ENCODE peak calls at places on chromosomes 1 and 21, in five cellular contexts. A, M, J, E and G are unnamed samples.

GRCh38 chr21:26194811-26195251 is 24.3 kb upstream of the APP start:
- DNase-seq in M (no peak), E (no peak), J (peak; percentile 31), A (no peak), G (peak; percentile 50)

GRCh38 chr1:207883660-207884245 is 27.2 kb downstream of the CD34 start:
- DNase-seq in A (no peak), M (no peak), E (no peak), J (no peak), G (no peak)

GRCh38 chr1:221723018-221723917 is 18.6 kb downstream of the DUSP10 start:
- DNase-seq in M (no peak), A (peak; percentile 57), J (peak; percentile 53), E (no peak), G (peak; percentile 18)

GRCh38 chr21:42724226-42724920 is 71.0 kb downstream of the PDE9A start:
- DNase-seq in A (peak; percentile 83), J (peak; percentile 93), M (no peak), E (no peak), G (peak; percentile 86)

GRCh38 chr21:45234906-45235305 is 52.8 kb downstream of the POFUT2 start:
- DNase-seq in E (no peak), A (no peak), M (no peak), J (no peak), G (no peak)

GRCh38 chr1:189269011-189269410 is 1208.7 kb downstream of the BRINP3 start:
- DNase-seq in E (no peak), M (no peak), J (peak; percentile 28), A (peak; percentile 37), G (peak; percentile 1)

GRCh38 chr1:30751830-30752650 is 5.5 kb downstream of the LAPTM5 start:
- DNase-seq in A (no peak), M (no peak), E (no peak), J (no peak), G (no peak)

GRCh38 chr1:225565845-225566244 is 87.1 kb downstream of the ENAH start:
- DNase-seq in M (no peak), J (peak; percentile 86), E (no peak), A (no peak), G (peak; percentile 90)

GRCh38 chr1:234962340-234962989 is 166.2 kb downstream of the TOMM20 start:
- DNase-seq in E (no peak), J (peak; percentile 100), A (peak; percentile 99), M (no peak), G (peak; percentile 100)

GRCh38 chr1:193321242-193321842 is 134.9 kb upstream of the B3GALT2 start:
- DNase-seq in M (no peak), J (no peak), E (no peak), A (peak; percentile 70), G (peak; percentile 45)

GRCh38 chr1:72892461-72892860 is 610.1 kb upstream of the NEGR1 start:
- DNase-seq in A (peak; percentile 28), E (no peak), J (peak; percentile 74), M (no peak), G (peak; percentile 6)

GRCh38 chr1:192474080-192474683 is 101.4 kb upstream of the RGS1 start:
- DNase-seq in E (no peak), A (peak; percentile 45), M (no peak), J (peak; percentile 43), G (peak; percentile 57)

GRCh38 chr1:77831566-77831965 is 52.1 kb downstream of the MIGA1 start:
- DNase-seq in A (peak; percentile 41), J (peak; percentile 42), E (no peak), M (no peak), G (peak; percentile 17)

GRCh38 chr1:220896088-220896487 is 16.8 kb downstream of the HLX start:
- DNase-seq in M (no peak), A (no peak), E (no peak), J (no peak), G (no peak)

GRCh38 chr1:232176222-232176621 is 453.7 kb downstream of the SIPA1L2 start:
- DNase-seq in J (no peak), A (no peak), E (no peak), M (no peak), G (no peak)

GRCh38 chr1:168653567-168653966 is 75.4 kb downstream of the DPT start:
- DNase-seq in M (no peak), E (no peak), J (peak; percentile 59), A (peak; percentile 66), G (peak; percentile 65)

GRCh38 chr21:44571844-44572782 is 1.4 kb upstream of the KRTAP10-4 start:
- DNase-seq in A (no peak), M (peak; percentile 46), J (no peak), E (no peak), G (no peak)

GRCh38 chr1:166479052-166479631 is 312.3 kb upstream of the FAM78B start:
- DNase-seq in E (no peak), A (peak; percentile 25), M (peak; percentile 86), J (peak; percentile 36), G (peak; percentile 49)

GRCh38 chr21:44887126-44887806 is 13.8 kb upstream of the PTTG1IP start:
- DNase-seq in M (no peak), A (no peak), J (no peak), E (no peak), G (no peak)

GRCh38 chr1:159188375-159188788 is 16.3 kb upstream of the ACKR1 start:
- DNase-seq in M (no peak), A (no peak), E (no peak), J (peak; percentile 47), G (no peak)

GRCh38 chr1:156461141-156461540 is 39.4 kb downstream of the MEF2D start:
- DNase-seq in A (no peak), M (no peak), E (no peak), J (no peak), G (no peak)

GRCh38 chr1:37630426-37631038 is 4.2 kb downstream of the RSPO1 start:
- DNase-seq in J (no peak), M (no peak), E (no peak), A (no peak), G (no peak)

GRCh38 chr1:145962157-145963102 is 1.9 kb downstream of the ANKRD34A start:
- DNase-seq in A (no peak), E (peak; percentile 72), M (peak; percentile 78), J (no peak), G (no peak)

GRCh38 chr1:29641921-29642320 is 405.6 kb downstream of the PTPRU start:
- DNase-seq in E (no peak), J (no peak), M (no peak), A (no peak), G (no peak)

GRCh38 chr21:33976082-33976979 is 60.7 kb upstream of the ATP5PO start:
- DNase-seq in E (no peak), M (peak; percentile 82), A (peak; percentile 93), J (peak; percentile 99), G (peak; percentile 95)

GRCh38 chr1:80401757-80402156 is 1395.2 kb upstream of the ADGRL4 start:
- DNase-seq in E (no peak), J (no peak), M (no peak), A (no peak), G (no peak)

GRCh38 chr1:243991650-243992049 is 59.4 kb upstream of the ZBTB18 start:
- DNase-seq in M (no peak), E (no peak), J (peak; percentile 9), A (no peak), G (no peak)

GRCh38 chr1:218600968-218601367 is 255.8 kb downstream of the TGFB2 start:
- DNase-seq in J (peak; percentile 33), E (no peak), A (no peak), M (no peak), G (peak; percentile 23)

GRCh38 chr21:42234026-42234425 is 15.1 kb downstream of the ABCG1 start:
- DNase-seq in E (no peak), M (no peak), J (no peak), A (no peak), G (no peak)

GRCh38 chr1:31843506-31843905 is 27.7 kb upstream of the SPOCD1 start:
- DNase-seq in J (peak; percentile 59), M (no peak), E (peak; percentile 68), A (no peak), G (peak; percentile 76)

GRCh38 chr1:200775850-200776249 is 37.2 kb downstream of the CAMSAP2 start:
- DNase-seq in E (no peak), J (no peak), A (no peak), M (no peak), G (peak; percentile 55)

GRCh38 chr1:234743866-234744581 is 134.0 kb upstream of the IRF2BP2 start:
- DNase-seq in M (no peak), A (peak; percentile 91), J (no peak), E (no peak), G (peak; percentile 55)

GRCh38 chr1:10975567-10976326 is 36.7 kb upstream of the TARDBP start:
- DNase-seq in M (no peak), J (peak; percentile 65), E (no peak), A (peak; percentile 39), G (peak; percentile 27)

GRCh38 chr1:78833491-78833890 is 173.0 kb downstream of the ADGRL4 start:
- DNase-seq in A (peak; percentile 83), J (peak; percentile 93), M (no peak), E (no peak), G (peak; percentile 77)

GRCh38 chr1:225766967-225767413 is 10.6 kb upstream of the SRP9 start:
- DNase-seq in M (no peak), E (no peak), A (peak; percentile 95), J (peak; percentile 97), G (peak; percentile 99)

GRCh38 chr1:113479713-113480676 is 89.7 kb downstream of the MAGI3 start:
- DNase-seq in J (peak; percentile 22), A (peak; percentile 9), M (no peak), E (no peak), G (no peak)